ENCODE peak calls at places on chromosomes 12 and 14, in four cellular contexts. R is brain microvascular endothelial cell, U is mucosa of descending colon, K is astrocyte of the spinal cord. G is an unnamed sample.

GRCh38 chr12:122336015-122336946 is 70.0 kb upstream of the VPS33A start:
- DNase-seq in R (no peak), K (peak), U (peak), G (peak)

GRCh38 chr12:92759634-92760268 is 57.0 kb downstream of the PLEKHG7 start:
- DNase-seq in K (peak), U (no peak), R (peak), G (peak)

GRCh38 chr14:25615174-25615573 is 565.2 kb upstream of the STXBP6 start:
- DNase-seq in K (no peak), U (no peak), R (no peak), G (no peak)

GRCh38 chr14:54253195-54253947 is 143.4 kb upstream of the CDKN3 start:
- DNase-seq in K (peak), U (no peak), R (peak), G (peak)

GRCh38 chr12:105083041-105083440 is 1.2 kb downstream of the ALDH1L2 start:
- DNase-seq in K (no peak), U (no peak), R (no peak), G (peak)

GRCh38 chr14:26993541-26993940 is 395.7 kb upstream of the NOVA1 start:
- DNase-seq in K (no peak), R (no peak), U (no peak), G (peak)

GRCh38 chr12:4432878-4433820 is 12.5 kb downstream of the FGF6 start:
- DNase-seq in R (no peak), K (no peak), U (no peak), G (no peak)

GRCh38 chr12:6753772-6754356 is 923 bp upstream of the MLF2 start:
- DNase-seq in U (no peak), K (no peak), R (no peak), G (no peak)

GRCh38 chr14:28298156-28298555 is 468.4 kb upstream of the FOXG1 start:
- DNase-seq in U (no peak), R (no peak), K (peak), G (peak)

GRCh38 chr14:28161040-28161439 is 605.5 kb upstream of the FOXG1 start:
- DNase-seq in K (no peak), U (no peak), R (no peak), G (no peak)

GRCh38 chr12:47491516-47491915 is 214.3 kb downstream of the RPAP3 start:
- DNase-seq in K (no peak), U (no peak), R (no peak), G (peak)

GRCh38 chr14:20655851-20656250 is 14.4 kb upstream of the OR6S1 start:
- DNase-seq in U (no peak), R (no peak), K (no peak), G (no peak)

GRCh38 chr12:19779393-19780056 is 340.2 kb downstream of the AEBP2 start:
- DNase-seq in R (no peak), K (peak), U (no peak), G (no peak)
- H3K4me3 ChIP-seq in R (no peak), K (no peak), U (no peak), G (no peak)

GRCh38 chr12:76277480-76277879 is 70.7 kb downstream of the BBS10 start:
- DNase-seq in R (peak), U (no peak), K (peak), G (no peak)

GRCh38 chr12:76276499-76277151 is 71.6 kb downstream of the BBS10 start:
- DNase-seq in R (no peak), U (no peak), K (no peak), G (no peak)

GRCh38 chr12:76272292-76272691 is 75.9 kb downstream of the BBS10 start:
- DNase-seq in U (no peak), R (no peak), K (no peak), G (no peak)

GRCh38 chr12:76274699-76275098 is 73.5 kb downstream of the BBS10 start:
- DNase-seq in R (no peak), U (no peak), K (peak), G (no peak)

DNA sequence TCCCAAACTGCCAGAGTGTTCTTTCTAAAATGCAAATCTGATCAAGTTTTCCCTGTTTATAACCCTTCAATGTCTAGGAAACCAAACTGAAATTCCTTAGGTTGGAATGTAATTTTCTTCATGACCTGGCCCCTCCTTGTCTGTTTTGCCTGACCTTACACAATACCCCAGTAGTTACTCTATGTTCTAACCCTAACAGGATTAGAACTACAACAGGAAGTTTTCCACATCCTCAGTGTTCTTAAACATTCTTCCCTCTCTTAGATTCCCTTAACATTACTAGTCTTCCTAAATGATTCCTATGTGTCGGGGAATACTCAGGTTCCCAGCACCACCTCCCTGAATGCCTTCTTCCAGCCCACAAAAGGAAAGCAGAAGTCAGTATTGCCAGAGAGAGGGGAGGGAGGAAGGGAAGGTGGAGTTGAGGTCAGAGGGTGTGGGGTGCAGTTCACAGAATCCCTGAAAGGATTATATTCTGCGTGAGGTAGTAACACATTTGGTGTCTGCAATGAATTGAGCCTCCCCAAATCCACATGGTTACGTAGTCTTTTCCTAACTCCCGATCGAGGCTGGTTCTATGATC is 72.6 kb downstream of the BBS10 start:
- DNase-seq in K (no peak), R (no peak), U (no peak), G (no peak)
- H3K4me3 ChIP-seq in K (no peak), R (no peak), U (no peak), G (no peak)

DNA sequence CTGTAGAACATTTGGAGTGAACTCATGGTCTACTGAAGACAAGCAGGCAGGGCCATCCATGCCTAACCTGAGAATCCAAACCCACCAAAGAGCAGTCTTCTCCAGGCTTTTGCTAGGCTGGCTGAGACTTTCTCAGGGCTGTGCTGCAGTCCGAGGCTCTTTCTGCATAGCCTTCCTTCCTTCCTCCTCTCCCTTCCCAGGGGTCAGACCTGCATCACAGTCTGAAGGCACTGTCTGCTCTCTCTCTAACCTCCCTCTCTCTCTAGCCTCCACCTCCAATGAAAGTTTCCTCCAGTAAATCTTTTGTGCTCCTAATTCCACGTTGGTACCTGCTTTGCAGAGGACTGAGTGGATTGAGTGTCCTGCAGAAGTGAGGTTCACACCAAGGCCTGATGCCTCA is 6.4 kb upstream of the WSCD2 start:
- DNase-seq in R (no peak), K (no peak), U (no peak), G (no peak)
- H3K4me3 ChIP-seq in R (no peak), K (no peak), U (no peak), G (no peak)

GRCh38 chr14:102819790-102820330 is 42.6 kb downstream of the TRAF3 start:
- DNase-seq in K (no peak), U (no peak), R (peak), G (peak)
- H3K4me3 ChIP-seq in K (no peak), U (no peak), R (no peak), G (no peak)

G was measured in foreskin fibroblast.